ENCODE peak calls at places on chromosome 4, in nine cellular contexts. One of them, this sample, is unnamed.

GRCh38 chr4:40621592-40622512 is 7.8 kb downstream of the RBM47 start:
- DNase-seq in AG10803: peak
- DNase-seq in T-helper 2 cell: no peak
- DNase-seq in stimulated activated CD4-positive, alpha-beta T cell treated with anti-CD3 and anti-CD28 coated beads, Interleukin-15, amount 100 ng/mL, for 1 hour: no peak
- DNase-seq in Calu3: peak
- DNase-seq in Caki2: peak
- DNase-seq in IMR-90: peak
- DNase-seq in RCC 7860: peak
- DNase-seq in NCI-H2081: no peak
- DNase-seq in this sample: peak

GRCh38 chr4:73213917-73214663 is 44.5 kb downstream of the ANKRD17 start:
- DNase-seq in AG10803: peak
- DNase-seq in T-helper 2 cell: no peak
- DNase-seq in stimulated activated CD4-positive, alpha-beta T cell treated with anti-CD3 and anti-CD28 coated beads, Interleukin-15, amount 100 ng/mL, for 1 hour: no peak
- DNase-seq in Calu3: no peak
- DNase-seq in Caki2: no peak
- DNase-seq in IMR-90: peak
- DNase-seq in RCC 7860: no peak
- DNase-seq in NCI-H2081: no peak
- DNase-seq in this sample: no peak

GRCh38 chr4:156635046-156635445 is 336.6 kb downstream of the PDGFC start:
- DNase-seq in AG10803: no peak
- DNase-seq in T-helper 2 cell: no peak
- DNase-seq in stimulated activated CD4-positive, alpha-beta T cell treated with anti-CD3 and anti-CD28 coated beads, Interleukin-15, amount 100 ng/mL, for 1 hour: no peak
- DNase-seq in Calu3: no peak
- DNase-seq in Caki2: no peak
- DNase-seq in IMR-90: no peak
- DNase-seq in RCC 7860: no peak
- DNase-seq in NCI-H2081: no peak
- DNase-seq in this sample: no peak

GRCh38 chr4:188387134-188387791 is 248.0 kb downstream of the TRIML1 start:
- DNase-seq in AG10803: peak
- DNase-seq in T-helper 2 cell: no peak
- DNase-seq in stimulated activated CD4-positive, alpha-beta T cell treated with anti-CD3 and anti-CD28 coated beads, Interleukin-15, amount 100 ng/mL, for 1 hour: no peak
- DNase-seq in Calu3: peak
- DNase-seq in Caki2: peak
- DNase-seq in IMR-90: peak
- DNase-seq in RCC 7860: peak
- DNase-seq in NCI-H2081: no peak
- DNase-seq in this sample: no peak

GRCh38 chr4:40316782-40317635 is 18.1 kb upstream of the CHRNA9 start:
- DNase-seq in AG10803: peak
- DNase-seq in T-helper 2 cell: peak
- DNase-seq in stimulated activated CD4-positive, alpha-beta T cell treated with anti-CD3 and anti-CD28 coated beads, Interleukin-15, amount 100 ng/mL, for 1 hour: no peak
- DNase-seq in Calu3: peak
- DNase-seq in Caki2: peak
- DNase-seq in IMR-90: peak
- DNase-seq in RCC 7860: peak
- DNase-seq in NCI-H2081: no peak
- DNase-seq in this sample: peak

GRCh38 chr4:16250665-16251365 is 24.5 kb upstream of the TAPT1 start:
- DNase-seq in AG10803: no peak
- DNase-seq in T-helper 2 cell: no peak
- DNase-seq in stimulated activated CD4-positive, alpha-beta T cell treated with anti-CD3 and anti-CD28 coated beads, Interleukin-15, amount 100 ng/mL, for 1 hour: no peak
- DNase-seq in Calu3: no peak
- DNase-seq in Caki2: peak
- DNase-seq in IMR-90: peak
- DNase-seq in RCC 7860: peak
- DNase-seq in NCI-H2081: no peak
- DNase-seq in this sample: no peak

GRCh38 chr4:90958256-90958895 is 831.2 kb downstream of the CCSER1 start:
- DNase-seq in AG10803: no peak
- DNase-seq in T-helper 2 cell: no peak
- DNase-seq in stimulated activated CD4-positive, alpha-beta T cell treated with anti-CD3 and anti-CD28 coated beads, Interleukin-15, amount 100 ng/mL, for 1 hour: no peak
- DNase-seq in Calu3: peak
- DNase-seq in Caki2: peak
- DNase-seq in IMR-90: peak
- DNase-seq in RCC 7860: peak
- DNase-seq in NCI-H2081: no peak
- DNase-seq in this sample: no peak

GRCh38 chr4:81452452-81453011 is 19.2 kb downstream of the RASGEF1B start:
- DNase-seq in AG10803: no peak
- DNase-seq in T-helper 2 cell: no peak
- DNase-seq in stimulated activated CD4-positive, alpha-beta T cell treated with anti-CD3 and anti-CD28 coated beads, Interleukin-15, amount 100 ng/mL, for 1 hour: no peak
- DNase-seq in Calu3: no peak
- DNase-seq in Caki2: no peak
- DNase-seq in IMR-90: peak
- DNase-seq in RCC 7860: no peak
- DNase-seq in NCI-H2081: peak
- DNase-seq in this sample: no peak

GRCh38 chr4:172927096-172927495 is 241.5 kb upstream of the GALNT7 start:
- DNase-seq in AG10803: no peak
- DNase-seq in T-helper 2 cell: no peak
- DNase-seq in stimulated activated CD4-positive, alpha-beta T cell treated with anti-CD3 and anti-CD28 coated beads, Interleukin-15, amount 100 ng/mL, for 1 hour: no peak
- DNase-seq in Calu3: no peak
- DNase-seq in Caki2: no peak
- DNase-seq in IMR-90: no peak
- DNase-seq in RCC 7860: no peak
- DNase-seq in NCI-H2081: peak
- DNase-seq in this sample: no peak

GRCh38 chr4:88960576-88960975 is 96.4 kb downstream of the FAM13A start:
- DNase-seq in AG10803: no peak
- DNase-seq in T-helper 2 cell: no peak
- DNase-seq in stimulated activated CD4-positive, alpha-beta T cell treated with anti-CD3 and anti-CD28 coated beads, Interleukin-15, amount 100 ng/mL, for 1 hour: no peak
- DNase-seq in Calu3: no peak
- DNase-seq in Caki2: no peak
- DNase-seq in IMR-90: no peak
- DNase-seq in RCC 7860: no peak
- DNase-seq in NCI-H2081: no peak
- DNase-seq in this sample: no peak

GRCh38 chr4:108168672-108169562 is at the start of gene LEF1:
- DNase-seq in AG10803: peak
- DNase-seq in T-helper 2 cell: peak
- DNase-seq in stimulated activated CD4-positive, alpha-beta T cell treated with anti-CD3 and anti-CD28 coated beads, Interleukin-15, amount 100 ng/mL, for 1 hour: peak
- DNase-seq in Calu3: no peak
- DNase-seq in Caki2: peak
- DNase-seq in IMR-90: peak
- DNase-seq in RCC 7860: no peak
- DNase-seq in NCI-H2081: peak
- DNase-seq in this sample: peak

GRCh38 chr4:6109842-6110560 is 90.3 kb downstream of the JAKMIP1 start:
- DNase-seq in AG10803: no peak
- DNase-seq in T-helper 2 cell: no peak
- DNase-seq in stimulated activated CD4-positive, alpha-beta T cell treated with anti-CD3 and anti-CD28 coated beads, Interleukin-15, amount 100 ng/mL, for 1 hour: no peak
- DNase-seq in Calu3: peak
- DNase-seq in Caki2: no peak
- DNase-seq in IMR-90: no peak
- DNase-seq in RCC 7860: no peak
- DNase-seq in NCI-H2081: peak
- DNase-seq in this sample: no peak

GRCh38 chr4:122783301-122784215 is 43.1 kb upstream of the FGF2 start:
- DNase-seq in AG10803: peak
- DNase-seq in T-helper 2 cell: no peak
- DNase-seq in stimulated activated CD4-positive, alpha-beta T cell treated with anti-CD3 and anti-CD28 coated beads, Interleukin-15, amount 100 ng/mL, for 1 hour: no peak
- DNase-seq in Calu3: peak
- DNase-seq in Caki2: peak
- DNase-seq in IMR-90: peak
- DNase-seq in RCC 7860: peak
- DNase-seq in NCI-H2081: no peak
- DNase-seq in this sample: no peak

GRCh38 chr4:106585920-106586349 is 217.4 kb upstream of the GIMD1 start:
- DNase-seq in AG10803: peak
- DNase-seq in T-helper 2 cell: no peak
- DNase-seq in stimulated activated CD4-positive, alpha-beta T cell treated with anti-CD3 and anti-CD28 coated beads, Interleukin-15, amount 100 ng/mL, for 1 hour: no peak
- DNase-seq in Calu3: no peak
- DNase-seq in Caki2: peak
- DNase-seq in IMR-90: no peak
- DNase-seq in RCC 7860: no peak
- DNase-seq in NCI-H2081: no peak
- DNase-seq in this sample: no peak

GRCh38 chr4:37541956-37542355 is 144.2 kb downstream of the RELL1 start:
- DNase-seq in AG10803: no peak
- DNase-seq in T-helper 2 cell: no peak
- DNase-seq in stimulated activated CD4-positive, alpha-beta T cell treated with anti-CD3 and anti-CD28 coated beads, Interleukin-15, amount 100 ng/mL, for 1 hour: no peak
- DNase-seq in Calu3: no peak
- DNase-seq in Caki2: peak
- DNase-seq in IMR-90: no peak
- DNase-seq in RCC 7860: no peak
- DNase-seq in NCI-H2081: no peak
- DNase-seq in this sample: no peak

This sample was measured in germinal center.